ENCODE peak calls at places on chromosomes 6 and 20, in four cellular contexts. W is GM23338, E is A549, R is K562. F is an unnamed sample.

GRCh38 chr6:111011360-111012142 is 29.7 kb downstream of the RPF2 start:
- DNase-seq in E (peak), W (peak), R (peak), F (peak)

GRCh38 chr6:146315321-146316254 is 228.0 kb upstream of the RAB32 start:
- DNase-seq in E (no peak), R (no peak), W (no peak), F (no peak)

GRCh38 chr6:86030875-86031274 is 388.2 kb upstream of the SYNCRIP start:
- DNase-seq in E (no peak), R (no peak), W (no peak), F (no peak)

GRCh38 chr6:132715204-132715603 is 1.3 kb upstream of the VNN1 start:
- DNase-seq in E (peak), W (peak), R (no peak), F (no peak)

GRCh38 chr6:130282234-130282995 is 59.7 kb upstream of the SAMD3 start:
- DNase-seq in W (peak), E (no peak), R (no peak), F (no peak)

GRCh38 chr20:57480444-57481152 is 44.3 kb downstream of the CTCFL start:
- DNase-seq in R (no peak), E (no peak), W (no peak), F (peak)

GRCh38 chr6:150664091-150664490 is 64.4 kb downstream of the PLEKHG1 start:
- DNase-seq in R (no peak), E (no peak), W (no peak), F (no peak)

GRCh38 chr6:13664703-13665352 is 46.8 kb downstream of the RANBP9 start:
- DNase-seq in E (no peak), R (no peak), W (no peak), F (no peak)

GRCh38 chr6:13524801-13525508 is 37.6 kb upstream of the GFOD1 start:
- DNase-seq in E (no peak), R (no peak), W (no peak), F (no peak)

GRCh38 chr20:61372151-61373054 is 120.3 kb downstream of the CDH4 start:
- DNase-seq in E (no peak), W (no peak), R (no peak), F (no peak)

GRCh38 chr20:33784225-33784624 is 26.9 kb upstream of the CHMP4B start:
- DNase-seq in E (no peak), W (peak), R (no peak), F (no peak)

GRCh38 chr6:125986956-125987617 is 747 bp downstream of the TRMT11 start:
- DNase-seq in E (peak), R (peak), W (peak), F (peak)

GRCh38 chr20:1500496-1500895 is 9.3 kb upstream of the SIRPB2 start:
- DNase-seq in W (peak), E (no peak), R (no peak), F (no peak)

GRCh38 chr6:53128842-53129241 is 19.8 kb downstream of the GCM1 start:
- DNase-seq in E (no peak), R (no peak), W (no peak), F (no peak)

GRCh38 chr6:30061766-30062458 is 847 bp downstream of the POLR1H start:
- DNase-seq in E (no peak), R (no peak), W (peak), F (no peak)

GRCh38 chr6:153727910-153728309 is 311.1 kb upstream of the OPRM1 start:
- DNase-seq in W (no peak), R (no peak), E (no peak), F (no peak)

DNA sequence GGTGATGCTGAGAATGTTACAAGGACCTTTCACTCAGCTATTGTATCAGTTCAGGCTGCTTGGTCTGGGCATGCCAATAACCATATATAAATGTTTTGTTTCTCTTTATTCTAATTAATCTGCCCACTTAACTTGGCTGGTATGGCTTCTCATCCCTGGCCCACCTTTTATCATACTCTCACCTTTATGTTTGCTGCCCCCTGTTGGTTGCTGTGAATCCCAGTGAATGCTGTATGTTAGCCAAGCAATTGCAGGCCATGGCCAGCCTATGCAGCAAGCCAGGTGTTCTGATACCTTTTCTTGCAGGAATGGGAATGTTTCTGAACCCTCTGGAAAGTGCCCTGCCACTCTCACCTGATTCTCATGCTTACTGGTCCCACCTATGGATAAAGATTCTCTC is 54.6 kb downstream of the PCSK2 start:
- DNase-seq in R (peak), E (peak), W (peak), F (no peak)
- TF ChIP-seq JUNB in R (no peak), E (no peak), W (no peak), F (no peak)

GRCh38 chr6:3523288-3523670 is 66.4 kb upstream of the SLC22A23 start:
- DNase-seq in W (no peak), R (no peak), E (no peak), F (no peak)
- TF ChIP-seq JUNB in W (no peak), R (no peak), E (no peak), F (no peak)

DNA sequence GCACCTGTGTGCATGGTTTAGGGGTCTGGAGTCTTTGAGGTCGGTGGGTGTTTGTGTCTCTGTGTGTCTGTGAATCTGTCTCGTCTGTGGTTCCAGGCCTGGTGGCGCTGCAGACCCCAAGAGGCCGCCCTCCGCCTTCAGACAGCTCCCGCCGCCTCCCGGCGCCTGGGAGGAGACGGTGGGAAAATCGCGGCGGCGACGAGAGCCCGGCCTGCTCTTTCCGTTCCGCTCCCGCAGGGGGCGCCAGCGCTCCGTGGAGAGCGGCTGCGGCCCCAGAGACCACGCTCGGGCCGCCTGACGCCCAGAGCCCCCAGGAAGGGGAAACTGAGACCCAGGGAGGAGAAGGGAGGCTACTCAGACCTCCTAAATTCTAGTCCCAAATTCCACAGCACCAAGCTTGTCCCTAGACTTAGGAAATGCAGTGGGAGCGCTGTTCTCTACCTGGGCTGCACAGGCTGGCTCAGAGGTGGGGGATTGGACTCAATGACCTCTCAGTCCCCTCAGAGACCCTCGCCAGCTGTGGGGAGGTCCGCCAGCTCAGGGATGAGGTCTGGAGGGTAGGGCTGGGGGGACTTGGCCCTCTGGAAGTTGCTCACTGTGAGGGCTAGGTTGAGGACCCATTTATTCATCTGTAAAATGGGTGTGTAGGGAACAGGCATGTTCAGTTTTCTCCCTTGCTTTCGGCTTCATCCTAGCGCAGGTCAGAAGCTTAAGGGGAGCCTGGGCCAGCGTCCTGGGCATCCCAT is 36.9 kb upstream of the BLCAP start:
- DNase-seq in W (peak), R (peak), E (peak), F (no peak)
- TF ChIP-seq JUNB in W (no peak), R (no peak), E (no peak), F (no peak)

DNA sequence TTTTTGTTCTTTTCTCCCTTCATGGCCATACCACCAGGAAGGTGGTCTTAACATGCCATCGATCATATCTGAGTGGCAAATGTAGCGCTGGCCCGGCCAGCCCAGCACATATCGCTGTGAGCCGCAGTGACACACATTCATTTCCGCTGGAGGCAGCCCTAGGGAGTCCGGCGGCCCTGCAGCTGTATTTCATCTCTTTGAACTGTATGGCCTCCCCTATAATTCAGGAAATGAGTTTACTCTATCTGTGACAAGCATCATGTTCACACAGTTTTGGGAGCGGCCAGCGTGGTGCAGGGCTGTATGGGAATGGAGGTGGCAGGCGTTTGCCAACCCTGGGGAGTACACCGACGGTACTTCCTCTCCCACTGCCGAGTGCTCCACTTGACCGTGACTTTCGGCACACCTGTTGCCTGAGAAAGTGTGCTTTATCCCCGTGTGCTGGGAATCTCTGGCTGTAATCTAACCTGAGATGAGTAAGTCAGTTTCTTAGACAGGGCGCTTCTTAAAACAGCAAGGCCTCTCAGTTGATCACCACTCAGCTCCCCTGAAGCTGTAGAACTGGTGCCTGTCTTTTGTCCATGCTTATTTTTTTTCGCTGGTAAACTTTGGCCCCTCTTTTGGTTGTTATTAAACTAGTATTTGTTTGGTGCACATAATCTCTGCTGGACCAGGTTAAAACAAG is 257.1 kb upstream of the TAB2 start:
- DNase-seq in W (no peak), E (no peak), R (no peak), F (peak)
- TF ChIP-seq JUNB in W (no peak), E (no peak), R (no peak), F (no peak)